ENCODE peak calls at places on chromosome 16, in five cellular contexts. One of them, this sample, is unnamed.

GRCh38 chr16:53504161-53504663 is 1.2 kb upstream of the AKTIP start:
- DNase-seq in GM23338: peak; percentile 7
- DNase-seq in A549: no peak
- DNase-seq in K562: peak; percentile 20
- DNase-seq in HepG2: no peak
- DNase-seq in this sample: no peak

GRCh38 chr16:30997000-30997886 is 12.2 kb downstream of the HSD3B7 start:
- DNase-seq in A549: peak; percentile 93
- DNase-seq in HepG2: peak; percentile 79
- DNase-seq in GM23338: peak; percentile 93
- DNase-seq in K562: peak; percentile 89
- DNase-seq in this sample: peak; percentile 51

GRCh38 chr16:72921106-72921505 is 126.8 kb downstream of the ZFHX3 start:
- DNase-seq in HepG2: no peak
- DNase-seq in K562: no peak
- DNase-seq in GM23338: no peak
- DNase-seq in A549: no peak
- DNase-seq in this sample: no peak

GRCh38 chr16:85142129-85142513 is 29.8 kb upstream of the CIBAR2 start:
- DNase-seq in K562: no peak
- DNase-seq in GM23338: no peak
- DNase-seq in A549: no peak
- DNase-seq in HepG2: no peak
- DNase-seq in this sample: no peak

GRCh38 chr16:62205459-62205858 is 169.2 kb upstream of the CDH8 start:
- DNase-seq in GM23338: no peak
- DNase-seq in HepG2: no peak
- DNase-seq in A549: no peak
- DNase-seq in K562: no peak
- DNase-seq in this sample: no peak

GRCh38 chr16:67968440-67969285 is at the start of gene SLC12A4:
- DNase-seq in K562: peak; percentile 94
- DNase-seq in HepG2: peak; percentile 86
- DNase-seq in A549: peak; percentile 84
- DNase-seq in GM23338: peak; percentile 92
- DNase-seq in this sample: no peak

GRCh38 chr16:68244903-68245853 is at the start of gene PLA2G15:
- DNase-seq in GM23338: peak; percentile 97
- DNase-seq in A549: peak; percentile 89
- DNase-seq in HepG2: peak; percentile 87
- DNase-seq in K562: peak; percentile 96
- DNase-seq in this sample: no peak

GRCh38 chr16:5006348-5007193 is 27.2 kb downstream of the NAGPA start:
- DNase-seq in HepG2: no peak
- DNase-seq in A549: no peak
- DNase-seq in GM23338: no peak
- DNase-seq in K562: no peak
- DNase-seq in this sample: no peak

GRCh38 chr16:85286066-85286712 is 173.9 kb upstream of the CIBAR2 start:
- DNase-seq in HepG2: no peak
- DNase-seq in GM23338: no peak
- DNase-seq in K562: no peak
- DNase-seq in A549: no peak
- DNase-seq in this sample: no peak

GRCh38 chr16:75087040-75087979 is 29.3 kb downstream of the LDHD start:
- DNase-seq in GM23338: no peak
- DNase-seq in A549: no peak
- DNase-seq in HepG2: peak; percentile 60
- DNase-seq in K562: peak; percentile 85
- DNase-seq in this sample: no peak

GRCh38 chr16:48188449-48189102 is 32.8 kb upstream of the ABCC12 start:
- DNase-seq in GM23338: no peak
- DNase-seq in K562: no peak
- DNase-seq in HepG2: peak; percentile 75
- DNase-seq in A549: no peak
- DNase-seq in this sample: peak; percentile 89

GRCh38 chr16:88063201-88063773 is 112.1 kb downstream of the BANP start:
- DNase-seq in A549: no peak
- DNase-seq in HepG2: no peak
- DNase-seq in K562: no peak
- DNase-seq in GM23338: no peak
- DNase-seq in this sample: no peak

GRCh38 chr16:52090080-52090479 is 456.9 kb downstream of the TOX3 start:
- DNase-seq in HepG2: no peak
- DNase-seq in GM23338: no peak
- DNase-seq in K562: no peak
- DNase-seq in A549: no peak
- DNase-seq in this sample: no peak

GRCh38 chr16:22183901-22184614 is 21.8 kb downstream of the SDR42E2 start:
- DNase-seq in A549: no peak
- DNase-seq in K562: peak; percentile 43
- DNase-seq in GM23338: peak; percentile 75
- DNase-seq in HepG2: no peak
- DNase-seq in this sample: no peak

GRCh38 chr16:10219742-10220141 is 37.5 kb upstream of the GRIN2A start:
- DNase-seq in HepG2: peak; percentile 52
- DNase-seq in K562: no peak
- DNase-seq in A549: no peak
- DNase-seq in GM23338: no peak
- DNase-seq in this sample: no peak

GRCh38 chr16:79847101-79847500 is 246.6 kb upstream of the MAF start:
- DNase-seq in GM23338: no peak
- DNase-seq in A549: no peak
- DNase-seq in HepG2: no peak
- DNase-seq in K562: no peak
- DNase-seq in this sample: no peak

GRCh38 chr16:50251375-50252081 is 14.8 kb upstream of the ADCY7 start:
- DNase-seq in K562: no peak
- DNase-seq in A549: no peak
- DNase-seq in HepG2: no peak
- DNase-seq in GM23338: no peak
- DNase-seq in this sample: no peak

GRCh38 chr16:70770291-70770967 is 30.5 kb downstream of the VAC14 start:
- DNase-seq in K562: no peak
- DNase-seq in A549: no peak
- DNase-seq in HepG2: peak; percentile 48
- DNase-seq in GM23338: no peak
- DNase-seq in this sample: no peak

GRCh38 chr16:4345439-4346204 is 5.5 kb downstream of the PAM16 start:
- DNase-seq in K562: no peak
- DNase-seq in HepG2: peak; percentile 94
- DNase-seq in GM23338: no peak
- DNase-seq in A549: no peak
- DNase-seq in this sample: no peak

GRCh38 chr16:14545346-14545884 is 84.6 kb downstream of the PARN start:
- DNase-seq in HepG2: peak; percentile 95
- DNase-seq in K562: no peak
- DNase-seq in A549: no peak
- DNase-seq in GM23338: no peak
- DNase-seq in this sample: no peak

GRCh38 chr16:50035468-50035992 is 10.5 kb downstream of the CNEP1R1 start:
- DNase-seq in HepG2: peak; percentile 93
- DNase-seq in A549: no peak
- DNase-seq in GM23338: no peak
- DNase-seq in K562: no peak
- DNase-seq in this sample: no peak

GRCh38 chr16:89695875-89696597 is 5.5 kb downstream of the SPATA2L start:
- DNase-seq in A549: no peak
- DNase-seq in HepG2: no peak
- DNase-seq in GM23338: no peak
- DNase-seq in K562: no peak
- DNase-seq in this sample: no peak

GRCh38 chr16:89697616-89698331 is 3.7 kb downstream of the SPATA2L start:
- DNase-seq in K562: no peak
- DNase-seq in GM23338: no peak
- DNase-seq in HepG2: no peak
- DNase-seq in A549: no peak
- DNase-seq in this sample: no peak

GRCh38 chr16:89697161-89697615 is 4.3 kb downstream of the SPATA2L start:
- DNase-seq in K562: no peak
- DNase-seq in A549: no peak
- DNase-seq in GM23338: no peak
- DNase-seq in HepG2: no peak
- DNase-seq in this sample: no peak

GRCh38 chr16:89695086-89695874 is 6.2 kb downstream of the SPATA2L start:
- DNase-seq in K562: no peak
- DNase-seq in A549: no peak
- DNase-seq in GM23338: no peak
- DNase-seq in HepG2: peak; percentile 64
- DNase-seq in this sample: no peak

GRCh38 chr16:89696598-89697128 is 4.8 kb downstream of the SPATA2L start:
- DNase-seq in K562: no peak
- DNase-seq in GM23338: no peak
- DNase-seq in A549: no peak
- DNase-seq in HepG2: no peak
- DNase-seq in this sample: no peak
- TF ChIP-seq JUNB in K562: no peak
- TF ChIP-seq JUNB in GM23338: no peak
- TF ChIP-seq JUNB in A549: no peak
- TF ChIP-seq JUNB in HepG2: no peak
- TF ChIP-seq JUNB in this sample: no peak

GRCh38 chr16:2237552-2238395 is 1.5 kb downstream of the DNASE1L2 start:
- DNase-seq in K562: no peak
- DNase-seq in A549: no peak
- DNase-seq in HepG2: no peak
- DNase-seq in GM23338: peak; percentile 68
- DNase-seq in this sample: no peak
- TF ChIP-seq JUNB in K562: no peak
- TF ChIP-seq JUNB in A549: no peak
- TF ChIP-seq JUNB in HepG2: no peak
- TF ChIP-seq JUNB in GM23338: no peak
- TF ChIP-seq JUNB in this sample: no peak

DNA sequence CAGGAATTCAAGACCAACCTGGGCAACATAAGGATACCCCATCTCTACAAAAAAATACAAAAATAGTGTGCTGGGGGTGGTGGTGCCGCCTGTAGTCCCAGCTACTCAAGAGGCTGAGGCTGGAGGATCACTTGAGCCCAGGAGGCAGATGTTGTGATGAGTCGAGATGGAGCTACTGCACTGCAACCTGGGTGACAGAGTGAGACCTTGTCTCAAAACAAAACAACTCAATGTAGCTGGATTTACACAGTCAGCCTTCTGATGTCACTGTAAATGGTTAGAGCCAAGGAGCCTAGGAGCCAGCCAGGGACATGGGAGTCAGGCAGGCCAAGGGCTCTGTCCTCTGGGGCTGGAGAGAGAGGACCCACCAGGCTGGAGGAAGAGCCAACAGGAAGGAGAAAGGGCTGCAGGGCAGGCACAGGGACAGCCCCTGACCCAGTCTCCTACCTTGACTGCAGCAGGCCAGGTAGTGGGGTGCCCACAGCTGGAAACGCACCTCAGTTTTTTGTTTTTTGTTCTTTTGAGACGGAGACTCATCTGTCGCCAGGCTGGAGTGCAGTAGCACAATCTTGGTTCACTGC is 8.4 kb downstream of the CDIPT start:
- DNase-seq in A549: no peak
- DNase-seq in GM23338: no peak
- DNase-seq in K562: no peak
- DNase-seq in HepG2: no peak
- DNase-seq in this sample: no peak
- TF ChIP-seq JUNB in A549: no peak
- TF ChIP-seq JUNB in GM23338: no peak
- TF ChIP-seq JUNB in K562: no peak
- TF ChIP-seq JUNB in HepG2: no peak
- TF ChIP-seq JUNB in this sample: no peak

GRCh38 chr16:82878466-82878865 is 251.7 kb downstream of the CDH13 start:
- DNase-seq in GM23338: no peak
- DNase-seq in A549: no peak
- DNase-seq in HepG2: no peak
- DNase-seq in K562: no peak
- DNase-seq in this sample: no peak

GRCh38 chr16:82876951-82877350 is 250.2 kb downstream of the CDH13 start:
- DNase-seq in K562: no peak
- DNase-seq in A549: no peak
- DNase-seq in HepG2: no peak
- DNase-seq in GM23338: no peak
- DNase-seq in this sample: no peak

GRCh38 chr16:82874672-82875071 is 247.9 kb downstream of the CDH13 start:
- DNase-seq in A549: no peak
- DNase-seq in GM23338: peak; percentile 18
- DNase-seq in K562: no peak
- DNase-seq in HepG2: no peak
- DNase-seq in this sample: no peak

DNA sequence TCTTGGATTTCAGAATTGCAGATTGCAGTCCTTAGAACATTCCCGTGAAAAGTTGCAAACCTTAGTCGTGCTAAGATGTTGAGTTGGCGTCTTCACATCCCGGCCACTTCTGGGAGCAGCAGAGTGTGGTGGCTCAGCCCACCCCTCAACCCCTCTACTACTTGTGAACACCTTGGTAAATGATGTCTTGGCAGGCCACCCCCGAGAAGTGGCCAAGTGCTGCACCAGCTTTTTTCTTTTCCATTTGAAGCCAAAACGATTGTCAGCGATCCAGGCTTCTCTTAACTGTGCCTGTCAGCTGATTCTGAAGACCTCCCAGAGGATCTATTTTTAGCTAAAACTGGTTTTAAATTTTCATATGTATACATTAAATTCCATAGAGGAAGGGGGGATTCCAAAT is 247.5 kb downstream of the CDH13 start:
- DNase-seq in HepG2: no peak
- DNase-seq in K562: no peak
- DNase-seq in A549: no peak
- DNase-seq in GM23338: peak; percentile 13
- DNase-seq in this sample: no peak
- TF ChIP-seq JUNB in HepG2: no peak
- TF ChIP-seq JUNB in K562: no peak
- TF ChIP-seq JUNB in A549: no peak
- TF ChIP-seq JUNB in GM23338: no peak
- TF ChIP-seq JUNB in this sample: no peak

GRCh38 chr16:77437859-77438258 is 3.0 kb upstream of the ADAMTS18 start:
- DNase-seq in HepG2: no peak
- DNase-seq in K562: no peak
- DNase-seq in A549: no peak
- DNase-seq in GM23338: peak; percentile 57
- DNase-seq in this sample: no peak
- TF ChIP-seq JUNB in HepG2: no peak
- TF ChIP-seq JUNB in K562: no peak
- TF ChIP-seq JUNB in A549: no peak
- TF ChIP-seq JUNB in GM23338: no peak
- TF ChIP-seq JUNB in this sample: no peak

GRCh38 chr16:58462997-58463891 is 36.7 kb upstream of the NDRG4 start:
- DNase-seq in A549: no peak
- DNase-seq in K562: no peak
- DNase-seq in HepG2: no peak
- DNase-seq in GM23338: peak; percentile 56
- DNase-seq in this sample: no peak

GRCh38 chr16:58466396-58466795 is 33.5 kb upstream of the NDRG4 start:
- DNase-seq in A549: no peak
- DNase-seq in HepG2: no peak
- DNase-seq in GM23338: no peak
- DNase-seq in K562: no peak
- DNase-seq in this sample: no peak

GRCh38 chr16:58465817-58466216 is 34.1 kb upstream of the NDRG4 start:
- DNase-seq in HepG2: no peak
- DNase-seq in A549: no peak
- DNase-seq in K562: no peak
- DNase-seq in GM23338: no peak
- DNase-seq in this sample: no peak

GRCh38 chr16:58464047-58464915 is 35.7 kb upstream of the NDRG4 start:
- DNase-seq in K562: no peak
- DNase-seq in A549: no peak
- DNase-seq in HepG2: no peak
- DNase-seq in GM23338: peak; percentile 67
- DNase-seq in this sample: no peak

GRCh38 chr16:58464916-58465731 is 34.8 kb upstream of the NDRG4 start:
- DNase-seq in A549: peak; percentile 81
- DNase-seq in HepG2: no peak
- DNase-seq in K562: no peak
- DNase-seq in GM23338: peak; percentile 80
- DNase-seq in this sample: no peak
- TF ChIP-seq JUNB in A549: no peak
- TF ChIP-seq JUNB in HepG2: no peak
- TF ChIP-seq JUNB in K562: no peak
- TF ChIP-seq JUNB in GM23338: no peak
- TF ChIP-seq JUNB in this sample: no peak

This sample was measured in GM12878.